ENCODE peak calls at places on chromosome 2, in nine cellular contexts. One of them, this sample, is unnamed.

GRCh38 chr2:61493523-61493942 is 22.6 kb upstream of the USP34 start:
- DNase-seq in posterior vena cava: no peak
- DNase-seq in dorsolateral prefrontal cortex: no peak
- DNase-seq in amniotic epithelial cell: peak; percentile 63
- DNase-seq in activated CD8-positive, alpha-beta memory T cell treated with anti-CD3 and anti-CD28 coated beads for 24 hours: no peak
- DNase-seq in stimulated activated CD4-positive, alpha-beta T cell treated with anti-CD3 and anti-CD28 coated beads, Interleukin-15, amount 100 ng/mL, for 1 hour: no peak
- DNase-seq in activated naive CD4-positive, alpha-beta T cell treated with Interleukin-2 at 50 U/mL for 16 hours: no peak
- DNase-seq in mesothelial cell of epicardium: no peak
- DNase-seq in C1 segment of cervical spinal cord: no peak
- DNase-seq in this sample: no peak

GRCh38 chr2:238811765-238812164 is 36.1 kb upstream of the TWIST2 start:
- DNase-seq in activated naive CD4-positive, alpha-beta T cell treated with Interleukin-2 at 50 U/mL for 16 hours: no peak
- DNase-seq in amniotic epithelial cell: no peak
- DNase-seq in activated CD8-positive, alpha-beta memory T cell treated with anti-CD3 and anti-CD28 coated beads for 24 hours: no peak
- DNase-seq in posterior vena cava: no peak
- DNase-seq in C1 segment of cervical spinal cord: no peak
- DNase-seq in mesothelial cell of epicardium: no peak
- DNase-seq in dorsolateral prefrontal cortex: no peak
- DNase-seq in stimulated activated CD4-positive, alpha-beta T cell treated with anti-CD3 and anti-CD28 coated beads, Interleukin-15, amount 100 ng/mL, for 1 hour: no peak
- DNase-seq in this sample: no peak

GRCh38 chr2:174051039-174051438 is 85.9 kb upstream of the SP3 start:
- DNase-seq in posterior vena cava: no peak
- DNase-seq in dorsolateral prefrontal cortex: no peak
- DNase-seq in amniotic epithelial cell: no peak
- DNase-seq in C1 segment of cervical spinal cord: no peak
- DNase-seq in stimulated activated CD4-positive, alpha-beta T cell treated with anti-CD3 and anti-CD28 coated beads, Interleukin-15, amount 100 ng/mL, for 1 hour: no peak
- DNase-seq in activated CD8-positive, alpha-beta memory T cell treated with anti-CD3 and anti-CD28 coated beads for 24 hours: no peak
- DNase-seq in activated naive CD4-positive, alpha-beta T cell treated with Interleukin-2 at 50 U/mL for 16 hours: no peak
- DNase-seq in mesothelial cell of epicardium: no peak
- DNase-seq in this sample: no peak

GRCh38 chr2:241372376-241372992 is 16.4 kb downstream of the FARP2 start:
- DNase-seq in stimulated activated CD4-positive, alpha-beta T cell treated with anti-CD3 and anti-CD28 coated beads, Interleukin-15, amount 100 ng/mL, for 1 hour: no peak
- DNase-seq in amniotic epithelial cell: no peak
- DNase-seq in C1 segment of cervical spinal cord: no peak
- DNase-seq in mesothelial cell of epicardium: no peak
- DNase-seq in activated naive CD4-positive, alpha-beta T cell treated with Interleukin-2 at 50 U/mL for 16 hours: no peak
- DNase-seq in dorsolateral prefrontal cortex: no peak
- DNase-seq in activated CD8-positive, alpha-beta memory T cell treated with anti-CD3 and anti-CD28 coated beads for 24 hours: no peak
- DNase-seq in posterior vena cava: no peak
- DNase-seq in this sample: no peak

GRCh38 chr2:111982822-111983221 is 72.2 kb upstream of the TMEM87B start:
- DNase-seq in amniotic epithelial cell: no peak
- DNase-seq in posterior vena cava: no peak
- DNase-seq in activated naive CD4-positive, alpha-beta T cell treated with Interleukin-2 at 50 U/mL for 16 hours: peak; percentile 14
- DNase-seq in stimulated activated CD4-positive, alpha-beta T cell treated with anti-CD3 and anti-CD28 coated beads, Interleukin-15, amount 100 ng/mL, for 1 hour: no peak
- DNase-seq in dorsolateral prefrontal cortex: no peak
- DNase-seq in activated CD8-positive, alpha-beta memory T cell treated with anti-CD3 and anti-CD28 coated beads for 24 hours: no peak
- DNase-seq in mesothelial cell of epicardium: no peak
- DNase-seq in C1 segment of cervical spinal cord: no peak
- DNase-seq in this sample: no peak

GRCh38 chr2:64751286-64752260 is 97.9 kb upstream of the SERTAD2 start:
- DNase-seq in mesothelial cell of epicardium: peak; percentile 97
- DNase-seq in activated naive CD4-positive, alpha-beta T cell treated with Interleukin-2 at 50 U/mL for 16 hours: no peak
- DNase-seq in posterior vena cava: peak; percentile 100
- DNase-seq in C1 segment of cervical spinal cord: no peak
- DNase-seq in stimulated activated CD4-positive, alpha-beta T cell treated with anti-CD3 and anti-CD28 coated beads, Interleukin-15, amount 100 ng/mL, for 1 hour: no peak
- DNase-seq in amniotic epithelial cell: peak; percentile 75
- DNase-seq in dorsolateral prefrontal cortex: no peak
- DNase-seq in activated CD8-positive, alpha-beta memory T cell treated with anti-CD3 and anti-CD28 coated beads for 24 hours: peak; percentile 96
- DNase-seq in this sample: peak; percentile 100

GRCh38 chr2:178280261-178280852 is 86.0 kb downstream of the OSBPL6 start:
- DNase-seq in mesothelial cell of epicardium: no peak
- DNase-seq in amniotic epithelial cell: peak; percentile 75
- DNase-seq in C1 segment of cervical spinal cord: no peak
- DNase-seq in activated CD8-positive, alpha-beta memory T cell treated with anti-CD3 and anti-CD28 coated beads for 24 hours: no peak
- DNase-seq in dorsolateral prefrontal cortex: no peak
- DNase-seq in activated naive CD4-positive, alpha-beta T cell treated with Interleukin-2 at 50 U/mL for 16 hours: no peak
- DNase-seq in stimulated activated CD4-positive, alpha-beta T cell treated with anti-CD3 and anti-CD28 coated beads, Interleukin-15, amount 100 ng/mL, for 1 hour: no peak
- DNase-seq in posterior vena cava: no peak
- DNase-seq in this sample: no peak

GRCh38 chr2:68937346-68938055 is 15.2 kb downstream of the GKN2 start:
- DNase-seq in activated naive CD4-positive, alpha-beta T cell treated with Interleukin-2 at 50 U/mL for 16 hours: no peak
- DNase-seq in posterior vena cava: no peak
- DNase-seq in mesothelial cell of epicardium: no peak
- DNase-seq in stimulated activated CD4-positive, alpha-beta T cell treated with anti-CD3 and anti-CD28 coated beads, Interleukin-15, amount 100 ng/mL, for 1 hour: no peak
- DNase-seq in C1 segment of cervical spinal cord: no peak
- DNase-seq in dorsolateral prefrontal cortex: no peak
- DNase-seq in activated CD8-positive, alpha-beta memory T cell treated with anti-CD3 and anti-CD28 coated beads for 24 hours: no peak
- DNase-seq in amniotic epithelial cell: no peak
- DNase-seq in this sample: no peak

GRCh38 chr2:25674003-25674362 is 606 bp upstream of the DTNB start:
- DNase-seq in posterior vena cava: no peak
- DNase-seq in activated CD8-positive, alpha-beta memory T cell treated with anti-CD3 and anti-CD28 coated beads for 24 hours: no peak
- DNase-seq in dorsolateral prefrontal cortex: no peak
- DNase-seq in amniotic epithelial cell: no peak
- DNase-seq in activated naive CD4-positive, alpha-beta T cell treated with Interleukin-2 at 50 U/mL for 16 hours: no peak
- DNase-seq in stimulated activated CD4-positive, alpha-beta T cell treated with anti-CD3 and anti-CD28 coated beads, Interleukin-15, amount 100 ng/mL, for 1 hour: no peak
- DNase-seq in C1 segment of cervical spinal cord: no peak
- DNase-seq in mesothelial cell of epicardium: no peak
- DNase-seq in this sample: no peak

GRCh38 chr2:176753752-176754474 is 458.7 kb upstream of the HNRNPA3 start:
- DNase-seq in mesothelial cell of epicardium: no peak
- DNase-seq in activated CD8-positive, alpha-beta memory T cell treated with anti-CD3 and anti-CD28 coated beads for 24 hours: no peak
- DNase-seq in dorsolateral prefrontal cortex: no peak
- DNase-seq in amniotic epithelial cell: no peak
- DNase-seq in C1 segment of cervical spinal cord: no peak
- DNase-seq in posterior vena cava: no peak
- DNase-seq in activated naive CD4-positive, alpha-beta T cell treated with Interleukin-2 at 50 U/mL for 16 hours: no peak
- DNase-seq in stimulated activated CD4-positive, alpha-beta T cell treated with anti-CD3 and anti-CD28 coated beads, Interleukin-15, amount 100 ng/mL, for 1 hour: no peak
- DNase-seq in this sample: no peak

GRCh38 chr2:236177604-236177966 is 9.4 kb upstream of the GBX2 start:
- DNase-seq in dorsolateral prefrontal cortex: no peak
- DNase-seq in C1 segment of cervical spinal cord: no peak
- DNase-seq in amniotic epithelial cell: no peak
- DNase-seq in activated CD8-positive, alpha-beta memory T cell treated with anti-CD3 and anti-CD28 coated beads for 24 hours: no peak
- DNase-seq in stimulated activated CD4-positive, alpha-beta T cell treated with anti-CD3 and anti-CD28 coated beads, Interleukin-15, amount 100 ng/mL, for 1 hour: no peak
- DNase-seq in activated naive CD4-positive, alpha-beta T cell treated with Interleukin-2 at 50 U/mL for 16 hours: peak; percentile 18
- DNase-seq in posterior vena cava: peak; percentile 83
- DNase-seq in mesothelial cell of epicardium: no peak
- DNase-seq in this sample: peak; percentile 68

GRCh38 chr2:100817388-100817985 is 2.5 kb upstream of the NPAS2 start:
- DNase-seq in posterior vena cava: no peak
- DNase-seq in C1 segment of cervical spinal cord: no peak
- DNase-seq in amniotic epithelial cell: peak; percentile 60
- DNase-seq in activated naive CD4-positive, alpha-beta T cell treated with Interleukin-2 at 50 U/mL for 16 hours: no peak
- DNase-seq in dorsolateral prefrontal cortex: no peak
- DNase-seq in activated CD8-positive, alpha-beta memory T cell treated with anti-CD3 and anti-CD28 coated beads for 24 hours: no peak
- DNase-seq in stimulated activated CD4-positive, alpha-beta T cell treated with anti-CD3 and anti-CD28 coated beads, Interleukin-15, amount 100 ng/mL, for 1 hour: no peak
- DNase-seq in mesothelial cell of epicardium: no peak
- DNase-seq in this sample: no peak

GRCh38 chr2:239337877-239338484 is 62.8 kb downstream of the HDAC4 start:
- DNase-seq in posterior vena cava: peak; percentile 45
- DNase-seq in C1 segment of cervical spinal cord: no peak
- DNase-seq in dorsolateral prefrontal cortex: no peak
- DNase-seq in mesothelial cell of epicardium: no peak
- DNase-seq in activated CD8-positive, alpha-beta memory T cell treated with anti-CD3 and anti-CD28 coated beads for 24 hours: no peak
- DNase-seq in amniotic epithelial cell: no peak
- DNase-seq in activated naive CD4-positive, alpha-beta T cell treated with Interleukin-2 at 50 U/mL for 16 hours: no peak
- DNase-seq in stimulated activated CD4-positive, alpha-beta T cell treated with anti-CD3 and anti-CD28 coated beads, Interleukin-15, amount 100 ng/mL, for 1 hour: no peak
- DNase-seq in this sample: no peak

GRCh38 chr2:204655101-204655500 is 109.8 kb downstream of the PARD3B start:
- DNase-seq in posterior vena cava: no peak
- DNase-seq in activated CD8-positive, alpha-beta memory T cell treated with anti-CD3 and anti-CD28 coated beads for 24 hours: no peak
- DNase-seq in activated naive CD4-positive, alpha-beta T cell treated with Interleukin-2 at 50 U/mL for 16 hours: no peak
- DNase-seq in amniotic epithelial cell: peak; percentile 91
- DNase-seq in dorsolateral prefrontal cortex: no peak
- DNase-seq in stimulated activated CD4-positive, alpha-beta T cell treated with anti-CD3 and anti-CD28 coated beads, Interleukin-15, amount 100 ng/mL, for 1 hour: no peak
- DNase-seq in C1 segment of cervical spinal cord: no peak
- DNase-seq in mesothelial cell of epicardium: no peak
- DNase-seq in this sample: no peak

GRCh38 chr2:201403904-201404303 is 46.8 kb upstream of the FLACC1 start:
- DNase-seq in stimulated activated CD4-positive, alpha-beta T cell treated with anti-CD3 and anti-CD28 coated beads, Interleukin-15, amount 100 ng/mL, for 1 hour: no peak
- DNase-seq in dorsolateral prefrontal cortex: no peak
- DNase-seq in posterior vena cava: no peak
- DNase-seq in C1 segment of cervical spinal cord: no peak
- DNase-seq in activated CD8-positive, alpha-beta memory T cell treated with anti-CD3 and anti-CD28 coated beads for 24 hours: no peak
- DNase-seq in activated naive CD4-positive, alpha-beta T cell treated with Interleukin-2 at 50 U/mL for 16 hours: no peak
- DNase-seq in amniotic epithelial cell: peak; percentile 64
- DNase-seq in mesothelial cell of epicardium: no peak
- DNase-seq in this sample: no peak

GRCh38 chr2:145431181-145431951 is 911.4 kb upstream of the ZEB2 start:
- DNase-seq in activated naive CD4-positive, alpha-beta T cell treated with Interleukin-2 at 50 U/mL for 16 hours: no peak
- DNase-seq in stimulated activated CD4-positive, alpha-beta T cell treated with anti-CD3 and anti-CD28 coated beads, Interleukin-15, amount 100 ng/mL, for 1 hour: no peak
- DNase-seq in mesothelial cell of epicardium: no peak
- DNase-seq in C1 segment of cervical spinal cord: no peak
- DNase-seq in amniotic epithelial cell: no peak
- DNase-seq in activated CD8-positive, alpha-beta memory T cell treated with anti-CD3 and anti-CD28 coated beads for 24 hours: no peak
- DNase-seq in dorsolateral prefrontal cortex: no peak
- DNase-seq in posterior vena cava: no peak
- DNase-seq in this sample: no peak

GRCh38 chr2:28993211-28993960 is 12.3 kb downstream of the TOGARAM2 start:
- DNase-seq in activated naive CD4-positive, alpha-beta T cell treated with Interleukin-2 at 50 U/mL for 16 hours: no peak
- DNase-seq in amniotic epithelial cell: no peak
- DNase-seq in stimulated activated CD4-positive, alpha-beta T cell treated with anti-CD3 and anti-CD28 coated beads, Interleukin-15, amount 100 ng/mL, for 1 hour: no peak
- DNase-seq in dorsolateral prefrontal cortex: no peak
- DNase-seq in mesothelial cell of epicardium: no peak
- DNase-seq in posterior vena cava: no peak
- DNase-seq in C1 segment of cervical spinal cord: no peak
- DNase-seq in activated CD8-positive, alpha-beta memory T cell treated with anti-CD3 and anti-CD28 coated beads for 24 hours: no peak
- DNase-seq in this sample: no peak

GRCh38 chr2:115162454-115163293 is 720.2 kb downstream of the DPP10 start:
- DNase-seq in C1 segment of cervical spinal cord: no peak
- DNase-seq in activated naive CD4-positive, alpha-beta T cell treated with Interleukin-2 at 50 U/mL for 16 hours: no peak
- DNase-seq in stimulated activated CD4-positive, alpha-beta T cell treated with anti-CD3 and anti-CD28 coated beads, Interleukin-15, amount 100 ng/mL, for 1 hour: no peak
- DNase-seq in activated CD8-positive, alpha-beta memory T cell treated with anti-CD3 and anti-CD28 coated beads for 24 hours: no peak
- DNase-seq in dorsolateral prefrontal cortex: peak; percentile 29
- DNase-seq in posterior vena cava: no peak
- DNase-seq in amniotic epithelial cell: no peak
- DNase-seq in mesothelial cell of epicardium: no peak
- DNase-seq in this sample: no peak

GRCh38 chr2:230669386-230669935 is 43.2 kb upstream of the CAB39 start:
- DNase-seq in amniotic epithelial cell: no peak
- DNase-seq in C1 segment of cervical spinal cord: no peak
- DNase-seq in stimulated activated CD4-positive, alpha-beta T cell treated with anti-CD3 and anti-CD28 coated beads, Interleukin-15, amount 100 ng/mL, for 1 hour: no peak
- DNase-seq in mesothelial cell of epicardium: no peak
- DNase-seq in activated CD8-positive, alpha-beta memory T cell treated with anti-CD3 and anti-CD28 coated beads for 24 hours: no peak
- DNase-seq in dorsolateral prefrontal cortex: no peak
- DNase-seq in posterior vena cava: peak; percentile 52
- DNase-seq in activated naive CD4-positive, alpha-beta T cell treated with Interleukin-2 at 50 U/mL for 16 hours: no peak
- DNase-seq in this sample: no peak

GRCh38 chr2:212863185-212863588 is 288.2 kb downstream of the IKZF2 start:
- DNase-seq in posterior vena cava: no peak
- DNase-seq in activated naive CD4-positive, alpha-beta T cell treated with Interleukin-2 at 50 U/mL for 16 hours: peak; percentile 2
- DNase-seq in C1 segment of cervical spinal cord: no peak
- DNase-seq in amniotic epithelial cell: peak; percentile 45
- DNase-seq in activated CD8-positive, alpha-beta memory T cell treated with anti-CD3 and anti-CD28 coated beads for 24 hours: peak; percentile 57
- DNase-seq in dorsolateral prefrontal cortex: no peak
- DNase-seq in stimulated activated CD4-positive, alpha-beta T cell treated with anti-CD3 and anti-CD28 coated beads, Interleukin-15, amount 100 ng/mL, for 1 hour: no peak
- DNase-seq in mesothelial cell of epicardium: no peak
- DNase-seq in this sample: no peak

GRCh38 chr2:70888925-70889715 is 46.6 kb upstream of the ATP6V1B1 start:
- DNase-seq in mesothelial cell of epicardium: no peak
- DNase-seq in activated naive CD4-positive, alpha-beta T cell treated with Interleukin-2 at 50 U/mL for 16 hours: no peak
- DNase-seq in activated CD8-positive, alpha-beta memory T cell treated with anti-CD3 and anti-CD28 coated beads for 24 hours: no peak
- DNase-seq in dorsolateral prefrontal cortex: no peak
- DNase-seq in stimulated activated CD4-positive, alpha-beta T cell treated with anti-CD3 and anti-CD28 coated beads, Interleukin-15, amount 100 ng/mL, for 1 hour: no peak
- DNase-seq in C1 segment of cervical spinal cord: no peak
- DNase-seq in amniotic epithelial cell: no peak
- DNase-seq in posterior vena cava: no peak
- DNase-seq in this sample: no peak

GRCh38 chr2:197075754-197076337 is 149.3 kb upstream of the PGAP1 start:
- DNase-seq in amniotic epithelial cell: peak; percentile 25
- DNase-seq in C1 segment of cervical spinal cord: no peak
- DNase-seq in stimulated activated CD4-positive, alpha-beta T cell treated with anti-CD3 and anti-CD28 coated beads, Interleukin-15, amount 100 ng/mL, for 1 hour: no peak
- DNase-seq in posterior vena cava: no peak
- DNase-seq in activated CD8-positive, alpha-beta memory T cell treated with anti-CD3 and anti-CD28 coated beads for 24 hours: no peak
- DNase-seq in mesothelial cell of epicardium: no peak
- DNase-seq in activated naive CD4-positive, alpha-beta T cell treated with Interleukin-2 at 50 U/mL for 16 hours: no peak
- DNase-seq in dorsolateral prefrontal cortex: no peak
- DNase-seq in this sample: no peak

GRCh38 chr2:224449212-224450147 is 47.6 kb upstream of the FAM124B start:
- DNase-seq in posterior vena cava: no peak
- DNase-seq in dorsolateral prefrontal cortex: no peak
- DNase-seq in mesothelial cell of epicardium: no peak
- DNase-seq in stimulated activated CD4-positive, alpha-beta T cell treated with anti-CD3 and anti-CD28 coated beads, Interleukin-15, amount 100 ng/mL, for 1 hour: no peak
- DNase-seq in activated naive CD4-positive, alpha-beta T cell treated with Interleukin-2 at 50 U/mL for 16 hours: no peak
- DNase-seq in activated CD8-positive, alpha-beta memory T cell treated with anti-CD3 and anti-CD28 coated beads for 24 hours: no peak
- DNase-seq in amniotic epithelial cell: peak; percentile 8
- DNase-seq in C1 segment of cervical spinal cord: no peak
- DNase-seq in this sample: no peak

GRCh38 chr2:171966268-171966667 is 33.5 kb upstream of the METAP1D start:
- DNase-seq in mesothelial cell of epicardium: no peak
- DNase-seq in posterior vena cava: no peak
- DNase-seq in activated naive CD4-positive, alpha-beta T cell treated with Interleukin-2 at 50 U/mL for 16 hours: no peak
- DNase-seq in C1 segment of cervical spinal cord: no peak
- DNase-seq in stimulated activated CD4-positive, alpha-beta T cell treated with anti-CD3 and anti-CD28 coated beads, Interleukin-15, amount 100 ng/mL, for 1 hour: no peak
- DNase-seq in dorsolateral prefrontal cortex: no peak
- DNase-seq in amniotic epithelial cell: no peak
- DNase-seq in activated CD8-positive, alpha-beta memory T cell treated with anti-CD3 and anti-CD28 coated beads for 24 hours: no peak
- DNase-seq in this sample: no peak

GRCh38 chr2:219987830-219988229 is 360.4 kb downstream of the SLC4A3 start:
- DNase-seq in posterior vena cava: no peak
- DNase-seq in C1 segment of cervical spinal cord: no peak
- DNase-seq in stimulated activated CD4-positive, alpha-beta T cell treated with anti-CD3 and anti-CD28 coated beads, Interleukin-15, amount 100 ng/mL, for 1 hour: no peak
- DNase-seq in activated naive CD4-positive, alpha-beta T cell treated with Interleukin-2 at 50 U/mL for 16 hours: no peak
- DNase-seq in amniotic epithelial cell: peak; percentile 99
- DNase-seq in dorsolateral prefrontal cortex: no peak
- DNase-seq in activated CD8-positive, alpha-beta memory T cell treated with anti-CD3 and anti-CD28 coated beads for 24 hours: no peak
- DNase-seq in mesothelial cell of epicardium: no peak
- DNase-seq in this sample: no peak

GRCh38 chr2:74537140-74537539 is 7.4 kb downstream of the HTRA2 start:
- DNase-seq in activated naive CD4-positive, alpha-beta T cell treated with Interleukin-2 at 50 U/mL for 16 hours: no peak
- DNase-seq in dorsolateral prefrontal cortex: no peak
- DNase-seq in posterior vena cava: no peak
- DNase-seq in amniotic epithelial cell: no peak
- DNase-seq in mesothelial cell of epicardium: no peak
- DNase-seq in stimulated activated CD4-positive, alpha-beta T cell treated with anti-CD3 and anti-CD28 coated beads, Interleukin-15, amount 100 ng/mL, for 1 hour: no peak
- DNase-seq in activated CD8-positive, alpha-beta memory T cell treated with anti-CD3 and anti-CD28 coated beads for 24 hours: no peak
- DNase-seq in C1 segment of cervical spinal cord: no peak
- DNase-seq in this sample: no peak

GRCh38 chr2:68345129-68345875 is 19.8 kb upstream of the PLEK start:
- DNase-seq in stimulated activated CD4-positive, alpha-beta T cell treated with anti-CD3 and anti-CD28 coated beads, Interleukin-15, amount 100 ng/mL, for 1 hour: no peak
- DNase-seq in C1 segment of cervical spinal cord: no peak
- DNase-seq in posterior vena cava: no peak
- DNase-seq in mesothelial cell of epicardium: no peak
- DNase-seq in activated CD8-positive, alpha-beta memory T cell treated with anti-CD3 and anti-CD28 coated beads for 24 hours: no peak
- DNase-seq in dorsolateral prefrontal cortex: no peak
- DNase-seq in activated naive CD4-positive, alpha-beta T cell treated with Interleukin-2 at 50 U/mL for 16 hours: no peak
- DNase-seq in amniotic epithelial cell: no peak
- DNase-seq in this sample: no peak

GRCh38 chr2:25586726-25587144 is 86.6 kb downstream of the DTNB start:
- DNase-seq in activated naive CD4-positive, alpha-beta T cell treated with Interleukin-2 at 50 U/mL for 16 hours: peak; percentile 19
- DNase-seq in posterior vena cava: no peak
- DNase-seq in C1 segment of cervical spinal cord: no peak
- DNase-seq in stimulated activated CD4-positive, alpha-beta T cell treated with anti-CD3 and anti-CD28 coated beads, Interleukin-15, amount 100 ng/mL, for 1 hour: no peak
- DNase-seq in activated CD8-positive, alpha-beta memory T cell treated with anti-CD3 and anti-CD28 coated beads for 24 hours: no peak
- DNase-seq in amniotic epithelial cell: peak; percentile 53
- DNase-seq in mesothelial cell of epicardium: no peak
- DNase-seq in dorsolateral prefrontal cortex: peak; percentile 42
- DNase-seq in this sample: no peak

This sample was measured in sigmoid colon.